ENCODE peak calls at places on chromosome 21, in four cellular contexts. U is HepG2, R is K562, K is WTC11. O is an unnamed sample.

GRCh38 chr21:30209571-30209970 is 6.3 kb downstream of the CLDN8 start:
- DNase-seq in U (no peak), R (no peak), K (peak; percentile 27), O (no peak)

GRCh38 chr21:43718872-43719747 is at the start of gene PDXK:
- DNase-seq in U (peak; percentile 67), R (peak; percentile 96), K (peak; percentile 82), O (peak; percentile 97)

GRCh38 chr21:42261832-42262200 is 42.9 kb downstream of the ABCG1 start:
- DNase-seq in U (no peak), R (no peak), K (no peak), O (no peak)

GRCh38 chr21:42839271-42840231 is 39.8 kb downstream of the WDR4 start:
- DNase-seq in U (no peak), R (no peak), K (no peak), O (peak; percentile 24)

GRCh38 chr21:34336756-34337391 is 26.9 kb upstream of the KCNE2 start:
- DNase-seq in U (no peak), R (no peak), K (no peak), O (no peak)

GRCh38 chr21:35777081-35777480 is 283.2 kb downstream of the SETD4 start:
- DNase-seq in U (no peak), R (no peak), K (no peak), O (no peak)

GRCh38 chr21:16085436-16085835 is 355.7 kb downstream of the USP25 start:
- DNase-seq in U (no peak), R (no peak), K (no peak), O (no peak)

GRCh38 chr21:42666023-42666747 is 12.8 kb downstream of the PDE9A start:
- DNase-seq in U (no peak), R (peak; percentile 92), K (peak; percentile 53), O (peak; percentile 86)

GRCh38 chr21:42753804-42754203 is 100.4 kb downstream of the PDE9A start:
- DNase-seq in U (no peak), R (no peak), K (no peak), O (no peak)

GRCh38 chr21:31713973-31714740 is 17.8 kb downstream of the SCAF4 start:
- DNase-seq in U (no peak), R (peak; percentile 76), K (no peak), O (no peak)

GRCh38 chr21:29105218-29105617 is 25.2 kb upstream of the MAP3K7CL start:
- DNase-seq in U (peak; percentile 8), R (no peak), K (no peak), O (no peak)

GRCh38 chr21:29121759-29122158 is 8.7 kb upstream of the MAP3K7CL start:
- DNase-seq in U (no peak), R (no peak), K (no peak), O (no peak)

GRCh38 chr21:32457360-32457840 is 44.9 kb downstream of the EVA1C start:
- DNase-seq in U (peak; percentile 41), R (peak; percentile 39), K (no peak), O (peak; percentile 37)

GRCh38 chr21:43903451-43904091 is 38.5 kb downstream of the AGPAT3 start:
- DNase-seq in U (no peak), R (no peak), K (no peak), O (peak; percentile 67)

GRCh38 chr21:43361493-43362296 is 65.2 kb downstream of the SIK1 start:
- DNase-seq in U (no peak), R (no peak), K (no peak), O (no peak)

GRCh38 chr21:46091631-46092025 is 6.3 kb upstream of the COL6A2 start:
- DNase-seq in U (no peak), R (no peak), K (no peak), O (no peak)

GRCh38 chr21:46092026-46092764 is 5.7 kb upstream of the COL6A2 start:
- DNase-seq in U (no peak), R (no peak), K (no peak), O (no peak)

GRCh38 chr21:46093668-46094400 is 4.1 kb upstream of the COL6A2 start:
- DNase-seq in U (no peak), R (no peak), K (peak; percentile 18), O (no peak)

GRCh38 chr21:46094401-46095105 is 3.4 kb upstream of the COL6A2 start:
- DNase-seq in U (no peak), R (no peak), K (no peak), O (no peak)

DNA sequence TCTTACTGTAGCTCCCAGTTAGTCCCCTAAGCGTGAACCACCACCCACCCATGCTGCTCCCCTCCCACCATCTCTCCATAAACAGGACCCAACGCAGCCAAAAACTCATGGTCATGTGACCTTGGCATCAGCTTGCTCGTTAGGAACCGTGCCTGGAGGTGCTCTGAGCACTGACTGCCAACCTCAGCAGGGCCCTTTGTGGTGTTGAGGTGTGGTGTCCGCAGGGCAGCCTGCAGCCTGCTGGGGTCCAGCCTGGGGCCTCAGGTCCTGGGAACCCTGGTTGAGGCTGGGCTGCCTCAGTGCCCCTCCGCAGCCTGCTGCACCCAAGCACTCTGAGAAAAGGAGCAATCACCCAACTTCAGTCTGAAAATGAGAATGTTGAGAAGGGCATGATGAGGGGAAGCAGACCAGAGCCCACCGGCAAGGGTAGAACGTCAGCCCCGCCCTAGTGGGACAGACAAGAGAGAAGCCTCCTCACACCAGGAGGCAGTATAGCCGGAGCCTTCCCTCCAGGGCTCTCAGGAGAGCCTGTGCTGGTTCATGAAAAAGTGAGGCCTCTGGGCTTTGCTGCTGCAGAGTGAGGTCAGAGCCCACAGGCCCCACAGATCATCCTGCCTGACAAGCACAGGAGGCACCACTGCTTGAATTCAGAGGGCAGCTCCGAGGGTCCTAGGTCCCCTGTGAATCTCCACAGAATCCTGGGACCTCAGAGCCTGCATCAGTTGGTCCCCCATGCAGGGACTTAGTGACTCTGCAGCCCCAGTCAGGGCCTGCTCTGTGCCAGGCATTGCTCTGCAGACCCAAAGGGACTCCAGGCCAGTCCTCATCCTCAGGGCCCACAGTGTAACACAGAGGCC is 4.9 kb upstream of the COL6A2 start:
- DNase-seq in U (no peak), R (peak; percentile 16), K (no peak), O (no peak)
- TF ChIP-seq FOXJ3 in U (no peak), R (no peak), K (no peak), O (no peak)

DNA sequence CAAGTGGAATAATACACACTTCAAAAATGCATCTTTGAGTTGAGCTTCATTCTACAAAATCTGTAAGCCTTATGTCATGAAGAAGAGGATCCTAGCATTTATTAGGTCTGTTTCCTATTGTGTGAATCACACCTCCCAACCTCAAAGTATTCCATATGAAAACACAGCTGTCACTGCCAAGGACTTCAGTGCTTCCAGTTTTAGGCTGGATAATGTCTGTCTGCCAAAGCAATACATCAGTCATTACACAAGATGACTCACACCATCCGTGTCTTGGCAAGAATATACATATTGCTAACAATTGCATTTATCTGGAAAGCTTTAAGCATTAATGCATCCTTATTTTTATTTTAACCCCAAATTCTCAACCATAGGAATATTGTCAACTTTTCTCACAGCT is 125.7 kb upstream of the TMPRSS15 start:
- DNase-seq in U (no peak), R (no peak), K (no peak), O (no peak)
- TF ChIP-seq FOXJ3 in U (no peak), R (no peak), K (no peak), O (no peak)

GRCh38 chr21:21163904-21164303 is 165.7 kb downstream of the NCAM2 start:
- DNase-seq in U (peak; percentile 26), R (peak; percentile 55), K (peak; percentile 29), O (peak; percentile 50)
- TF ChIP-seq FOXJ3 in U (no peak), R (no peak), K (no peak), O (no peak)

DNA sequence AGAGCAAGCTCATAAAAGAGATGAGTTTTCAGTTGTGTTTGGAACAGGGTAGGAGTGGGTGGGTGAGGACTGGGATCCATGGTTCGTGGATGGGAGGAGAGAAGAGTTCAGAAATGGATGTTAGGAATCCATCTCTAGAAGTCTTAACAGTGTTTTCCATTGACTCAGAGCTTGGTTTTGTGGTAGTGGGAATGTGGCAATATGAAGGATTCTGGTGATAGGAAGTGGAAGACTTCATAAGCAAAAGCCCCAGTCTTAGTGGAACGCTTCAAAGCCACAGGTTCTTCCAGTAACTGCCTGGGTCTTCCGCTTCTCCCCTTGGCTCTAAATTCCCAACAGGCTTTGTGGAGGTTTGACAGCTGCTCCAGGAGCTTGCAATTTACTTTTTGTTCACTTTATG is 167.9 kb downstream of the KCNJ6 start:
- DNase-seq in U (no peak), R (no peak), K (no peak), O (no peak)
- TF ChIP-seq FOXJ3 in U (no peak), R (no peak), K (no peak), O (no peak)

GRCh38 chr21:45794040-45794439 is 150.5 kb downstream of the PCBP3 start:
- DNase-seq in U (no peak), R (no peak), K (no peak), O (no peak)
- TF ChIP-seq FOXJ3 in U (no peak), R (no peak), K (no peak), O (no peak)

GRCh38 chr21:17727361-17727760 is 91.8 kb downstream of the C21orf91 start:
- DNase-seq in U (no peak), R (no peak), K (no peak), O (no peak)
- TF ChIP-seq FOXJ3 in U (no peak), R (no peak), K (no peak), O (no peak)

GRCh38 chr21:38933731-38934130 is 128.0 kb downstream of the ETS2 start:
- DNase-seq in U (no peak), R (no peak), K (no peak), O (no peak)

GRCh38 chr21:38938343-38938742 is 132.6 kb downstream of the ETS2 start:
- DNase-seq in U (no peak), R (no peak), K (no peak), O (peak; percentile 74)

GRCh38 chr21:38937844-38938243 is 132.1 kb downstream of the ETS2 start:
- DNase-seq in U (no peak), R (no peak), K (no peak), O (no peak)

GRCh38 chr21:38937286-38937790 is 131.6 kb downstream of the ETS2 start:
- DNase-seq in U (no peak), R (no peak), K (no peak), O (no peak)

GRCh38 chr21:38936237-38936636 is 130.5 kb downstream of the ETS2 start:
- DNase-seq in U (no peak), R (no peak), K (no peak), O (no peak)
- TF ChIP-seq FOXJ3 in U (no peak), R (no peak), K (no peak), O (no peak)

GRCh38 chr21:14968029-14968428 is 96.8 kb downstream of the NRIP1 start:
- DNase-seq in U (no peak), R (no peak), K (no peak), O (no peak)
- TF ChIP-seq FOXJ3 in U (no peak), R (no peak), K (no peak), O (no peak)